ENCODE peak calls at places on chromosomes 2 and 18, in seven cellular contexts. I is ovary, F is AG04450, M is transverse colon, X is BE2C, J is mucosa of descending colon, L is dorsolateral prefrontal cortex. V is an unnamed sample.

GRCh38 chr2:66665124-66665984 is 230.4 kb downstream of the MEIS1 start:
- DNase-seq in X (no peak), M (no peak), F (peak), J (no peak), I (no peak), L (no peak), V (peak)

GRCh38 chr18:32460046-32460785 is 10.5 kb downstream of the GAREM1 start:
- DNase-seq in L (no peak), X (no peak), M (no peak), F (no peak), I (no peak), J (no peak), V (no peak)

GRCh38 chr2:23593396-23594078 is 208.6 kb downstream of the KLHL29 start:
- DNase-seq in M (no peak), I (peak), J (no peak), X (no peak), F (no peak), L (no peak), V (no peak)

GRCh38 chr2:222608081-222608480 is 47.8 kb downstream of the FARSB start:
- DNase-seq in L (no peak), M (no peak), J (no peak), I (no peak), F (no peak), X (no peak), V (no peak)

GRCh38 chr2:68466361-68466777 is 725 bp downstream of the FBXO48 start:
- DNase-seq in I (no peak), F (peak), J (peak), L (no peak), M (peak), X (no peak), V (peak)

GRCh38 chr18:3873698-3874495 is 423.9 kb downstream of the TGIF1 start:
- DNase-seq in I (no peak), J (no peak), X (no peak), F (no peak), L (no peak), M (no peak), V (no peak)

GRCh38 chr2:223100061-223100511 is 48.1 kb downstream of the KCNE4 start:
- DNase-seq in J (no peak), F (no peak), X (no peak), L (no peak), M (peak), I (peak), V (peak)

GRCh38 chr2:21317131-21317530 is 193.4 kb downstream of the TDRD15 start:
- DNase-seq in F (no peak), M (peak), X (peak), L (peak), J (peak), I (peak), V (peak)

GRCh38 chr2:223815186-223815883 is 22.0 kb downstream of the AP1S3 start:
- DNase-seq in I (no peak), X (no peak), M (no peak), F (peak), L (no peak), J (no peak), V (peak)

GRCh38 chr2:118044103-118044716 is 30.3 kb upstream of the CCDC93 start:
- DNase-seq in F (no peak), L (no peak), I (no peak), M (no peak), X (no peak), J (no peak), V (no peak)

GRCh38 chr2:118048396-118048795 is 34.5 kb upstream of the CCDC93 start:
- DNase-seq in J (no peak), L (no peak), X (no peak), M (no peak), I (no peak), F (no peak), V (no peak)

GRCh38 chr2:118044849-118045248 is 31.0 kb upstream of the CCDC93 start:
- DNase-seq in L (no peak), F (no peak), I (no peak), J (no peak), X (no peak), M (no peak), V (no peak)

GRCh38 chr2:118047273-118047898 is 33.5 kb upstream of the CCDC93 start:
- DNase-seq in X (no peak), M (no peak), J (no peak), I (no peak), L (no peak), F (no peak), V (peak)

DNA sequence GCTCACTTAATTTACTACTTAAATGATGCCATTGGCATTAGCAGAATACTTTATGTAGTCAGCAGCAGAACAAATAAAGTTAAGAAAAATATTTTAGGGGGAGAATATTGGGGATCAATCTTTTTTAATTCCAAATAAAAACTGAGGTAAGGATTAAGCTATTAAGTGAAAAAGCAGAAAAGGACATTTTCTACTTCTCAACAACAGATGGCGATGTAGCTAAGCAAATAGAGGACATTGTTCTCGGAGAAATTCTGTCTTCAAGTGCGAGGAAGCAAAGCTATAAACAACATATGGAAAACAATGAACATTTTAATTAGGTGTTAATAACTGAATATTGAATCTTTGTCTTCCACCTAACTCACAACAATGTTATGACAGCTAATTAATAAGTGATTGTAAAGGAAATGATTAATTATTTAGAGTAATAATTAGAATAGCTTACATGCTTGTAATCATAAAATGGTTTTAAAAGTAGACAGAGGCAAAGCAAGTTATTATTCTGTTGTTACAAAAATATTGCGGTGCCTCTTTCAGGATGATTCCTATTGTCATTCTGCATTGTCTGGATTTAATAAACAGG is 32.8 kb upstream of the CCDC93 start:
- DNase-seq in I (no peak), F (no peak), L (no peak), M (no peak), X (no peak), J (no peak), V (peak)
- H3K4me3 ChIP-seq in I (no peak), F (no peak), L (peak), M (no peak), X (no peak), J (no peak), V (no peak)

DNA sequence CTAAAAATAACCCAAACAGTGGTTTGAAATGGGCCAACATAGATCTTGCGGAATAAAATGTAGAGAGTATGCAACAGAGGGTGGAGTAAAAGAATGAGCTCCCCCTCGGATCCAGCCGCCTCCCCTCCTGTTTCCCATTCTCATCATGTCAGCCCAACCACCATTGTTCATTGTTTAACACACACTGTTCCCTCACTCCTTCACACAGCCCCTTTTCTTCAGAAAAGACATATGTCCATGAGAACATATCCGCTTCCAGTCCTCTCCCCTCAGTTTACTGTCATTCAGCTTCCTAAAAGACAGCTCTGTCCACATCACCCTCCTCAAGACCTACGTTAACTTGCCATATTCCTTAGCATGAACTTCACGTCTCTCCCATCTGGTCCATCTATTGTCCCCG is 62.9 kb upstream of the SERTAD2 start:
- DNase-seq in L (peak), I (no peak), X (no peak), F (no peak), J (no peak), M (no peak), V (no peak)
- TF ChIP-seq CTCF in L (no peak), I (no peak), X (no peak), F (no peak), J (no peak), M (no peak), V (no peak)

DNA sequence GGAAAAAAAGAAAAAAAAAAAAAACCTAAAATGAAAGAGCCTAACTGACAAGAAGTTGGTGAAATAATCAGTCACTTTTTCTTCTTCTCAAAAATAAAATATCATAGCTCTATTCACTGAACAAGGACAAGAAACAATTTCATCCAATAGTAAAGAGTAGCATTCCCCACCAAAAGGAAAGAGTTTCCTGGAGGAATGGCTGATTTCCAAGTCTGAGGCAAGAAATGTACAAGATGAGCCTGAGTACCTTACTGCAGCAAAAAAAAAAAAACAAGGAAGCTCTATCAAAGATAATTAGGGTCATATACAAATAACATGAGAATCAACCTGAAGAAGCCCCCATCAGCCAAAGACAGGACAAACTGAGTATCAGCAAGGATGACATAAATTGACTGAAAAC is 11.5 kb downstream of the ROCK1 start:
- DNase-seq in X (no peak), M (no peak), L (no peak), J (no peak), I (no peak), F (no peak), V (peak)
- H3K4me3 ChIP-seq in X (no peak), M (no peak), L (no peak), J (no peak), I (no peak), F (no peak), V (no peak)

DNA sequence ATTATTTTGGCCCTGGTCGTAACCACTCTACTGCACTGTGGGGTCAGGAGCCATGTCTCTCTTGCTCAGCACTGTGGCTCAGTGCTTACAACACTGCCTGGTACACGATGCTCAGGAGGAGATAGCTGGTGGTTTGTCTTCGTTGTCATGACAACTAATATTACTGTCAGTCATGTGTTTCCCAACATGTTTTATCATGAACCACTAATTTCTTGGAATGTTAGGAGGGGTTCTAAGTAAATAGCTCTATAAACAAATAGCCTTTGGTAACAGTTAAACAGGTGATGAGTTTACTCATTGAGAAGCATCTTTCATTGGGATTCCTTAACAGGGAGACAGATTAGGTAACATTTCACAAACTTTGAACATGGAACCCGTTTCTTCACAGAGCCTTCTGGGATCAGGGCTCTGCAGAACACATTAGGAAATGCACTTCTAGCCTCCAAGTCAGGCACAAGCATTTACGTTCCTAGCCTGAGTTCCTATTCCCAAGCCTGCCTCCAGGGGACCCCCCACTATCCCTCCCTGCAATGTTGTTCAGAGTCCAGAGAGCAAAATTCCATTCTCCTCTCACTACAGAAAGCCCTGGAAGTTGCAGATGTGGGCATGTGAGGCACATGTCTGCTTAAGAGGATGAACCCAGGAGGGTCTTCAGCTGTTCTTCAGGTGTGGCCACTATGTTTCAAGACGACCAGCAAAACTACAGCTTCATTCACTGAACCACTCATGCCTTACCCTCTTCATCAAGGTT is 6.4 kb upstream of the RBM44 start:
- DNase-seq in M (no peak), X (no peak), L (no peak), F (no peak), I (no peak), J (no peak), V (peak)
- TF ChIP-seq CTCF in M (no peak), X (peak), L (no peak), F (peak), I (no peak), J (no peak), V (peak)

DNA sequence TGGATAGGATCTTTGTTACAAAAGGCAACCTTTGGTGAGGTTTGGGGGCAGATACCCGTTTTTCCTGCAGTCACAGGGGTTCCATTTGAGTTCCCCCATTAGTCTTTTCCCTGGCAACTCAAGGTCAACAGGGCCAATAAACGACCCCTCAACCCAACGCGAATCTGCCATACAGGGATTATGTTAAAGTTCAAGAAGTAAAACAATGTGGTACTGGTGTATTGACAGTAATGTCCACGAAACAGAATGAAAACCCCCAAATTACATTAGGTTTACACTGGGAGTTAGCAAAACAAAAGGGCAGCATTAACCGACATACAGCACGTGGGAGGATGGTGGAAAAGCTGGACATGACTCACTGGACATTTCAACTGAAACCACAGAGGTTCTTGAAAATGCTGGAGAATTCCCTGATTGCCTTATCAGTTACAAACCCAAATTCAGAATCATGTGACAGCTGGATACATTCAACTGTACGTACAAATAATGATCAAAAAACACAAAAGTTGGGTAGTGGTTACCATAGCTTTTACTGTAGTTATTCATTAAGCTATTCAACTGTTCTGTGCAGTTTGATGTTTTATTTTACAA is 4.9 kb upstream of the IMP4 start:
- DNase-seq in L (no peak), J (no peak), I (no peak), F (peak), M (no peak), X (no peak), V (peak)
- H3K4me3 ChIP-seq in L (peak), J (no peak), I (no peak), F (peak), M (no peak), X (peak), V (peak)

GRCh38 chr2:212005077-212005671 is 533.4 kb downstream of the ERBB4 start:
- DNase-seq in I (no peak), M (no peak), X (peak), F (no peak), L (peak), J (peak), V (peak)
- TF ChIP-seq CTCF in I (no peak), M (no peak), X (peak), F (peak), L (peak), J (no peak), V (peak)

GRCh38 chr2:197908940-197909339 is 104.5 kb downstream of the PLCL1 start:
- DNase-seq in X (no peak), I (no peak), M (no peak), J (no peak), F (peak), L (no peak), V (peak)
- H3K4me3 ChIP-seq in X (no peak), I (no peak), M (no peak), J (no peak), F (no peak), L (no peak), V (no peak)

GRCh38 chr18:10015941-10016819 is 102.4 kb downstream of the VAPA start:
- DNase-seq in L (no peak), J (no peak), X (no peak), I (no peak), M (no peak), F (peak), V (peak)
- TF ChIP-seq CTCF in L (no peak), J (no peak), X (no peak), I (peak), M (no peak), F (peak), V (peak)

GRCh38 chr2:20143263-20143662 is 81.7 kb downstream of the SDC1 start:
- DNase-seq in J (no peak), L (no peak), X (no peak), M (no peak), F (no peak), I (no peak), V (peak)
- H3K4me3 ChIP-seq in J (no peak), L (no peak), X (no peak), M (no peak), F (no peak), I (no peak), V (no peak)

V was measured in choroid plexus epithelial cell.